ENCODE peak calls at places on chromosomes 12 and 14, in six cellular contexts. P is stimulated activated CD8-positive, alpha-beta memory T cell treated with anti-CD3 and anti-CD28 coated beads, Interleukin-4, amount 100 ng/mL, for 4 hours; D is mesenchymal stem cell; Q is dorsolateral prefrontal cortex; Y is activated B cell treated with CpG ODN at 0.5 μM for 24 hours; I is hypothalamus. J is an unnamed sample.
A peak's percentile ranks its signal among the peaks of the same experiment; 100 is the strongest.

GRCh38 chr12:103928736-103929050 is 1.5 kb upstream of the HSP90B1 start:
- DNase-seq in P (peak; percentile 19), Q (no peak), Y (peak; percentile 58), D (no peak), I (no peak), J (no peak)

GRCh38 chr14:19878029-19878642 is 3.2 kb downstream of the OR4K2 start:
- DNase-seq in I (no peak), Y (no peak), D (no peak), P (no peak), Q (no peak), J (peak; percentile 17)

GRCh38 chr12:90682398-90682797 is 272.6 kb downstream of the CCER1 start:
- DNase-seq in Y (no peak), Q (no peak), D (no peak), P (no peak), I (no peak), J (no peak)

GRCh38 chr12:130714591-130715149 is 1.4 kb downstream of the RIMBP2 start:
- DNase-seq in I (peak; percentile 42), D (no peak), Y (no peak), P (no peak), Q (no peak), J (no peak)

GRCh38 chr12:132583736-132584135 is 26.6 kb downstream of the LRCOL1 start:
- DNase-seq in P (no peak), Y (no peak), Q (no peak), I (no peak), D (no peak), J (no peak)

GRCh38 chr14:68780358-68781160 is 12.3 kb downstream of the ZFP36L1 start:
- DNase-seq in D (peak; percentile 78), I (peak; percentile 58), Q (no peak), P (no peak), Y (no peak), J (no peak)

GRCh38 chr12:6765048-6765633 is 1.0 kb upstream of the PTMS start:
- DNase-seq in P (no peak), Q (no peak), I (no peak), D (peak; percentile 38), Y (no peak), J (no peak)

GRCh38 chr12:101694297-101694848 is 3.1 kb upstream of the CHPT1 start:
- DNase-seq in P (no peak), D (no peak), I (no peak), Y (no peak), Q (no peak), J (no peak)

GRCh38 chr14:90503582-90503981 is 106.8 kb downstream of the CALM1 start:
- DNase-seq in Y (no peak), P (no peak), D (no peak), Q (no peak), I (no peak), J (no peak)

GRCh38 chr14:90777830-90778467 is 38.3 kb downstream of the TTC7B start:
- DNase-seq in P (no peak), Q (no peak), Y (no peak), D (no peak), I (no peak), J (peak; percentile 40)

GRCh38 chr14:74362361-74362915 is 14.2 kb downstream of the VRTN start:
- DNase-seq in P (peak; percentile 48), I (peak; percentile 44), Y (peak; percentile 56), Q (peak; percentile 62), D (peak; percentile 78), J (peak; percentile 53)

GRCh38 chr14:24066490-24067132 is 4.8 kb upstream of the CPNE6 start:
- DNase-seq in Y (no peak), P (no peak), Q (no peak), D (no peak), I (no peak), J (no peak)

GRCh38 chr14:24102357-24103048 is 8.4 kb downstream of the PCK2 start:
- DNase-seq in Y (no peak), D (no peak), Q (no peak), P (no peak), I (no peak), J (no peak)

GRCh38 chr12:70332236-70332635 is 33.9 kb upstream of the KCNMB4 start:
- DNase-seq in Y (no peak), D (no peak), P (no peak), I (no peak), Q (no peak), J (no peak)

GRCh38 chr14:90302529-90303303 is 29.0 kb downstream of the NRDE2 start:
- DNase-seq in I (no peak), Q (no peak), P (no peak), Y (no peak), D (no peak), J (no peak)

GRCh38 chr14:101595887-101596721 is 34.8 kb downstream of the DIO3 start:
- DNase-seq in P (no peak), Y (no peak), Q (peak; percentile 18), I (no peak), D (no peak), J (peak; percentile 6)

GRCh38 chr12:53214687-53215455 is 7.8 kb upstream of the ITGB7 start:
- DNase-seq in Y (no peak), D (no peak), P (no peak), Q (no peak), I (no peak), J (no peak)

GRCh38 chr12:70154960-70155589 is 88.2 kb upstream of the CNOT2 start:
- DNase-seq in P (no peak), I (no peak), D (peak; percentile 11), Y (no peak), Q (no peak), J (no peak)

GRCh38 chr12:52517888-52518287 is 2.3 kb downstream of the KRT5 start:
- DNase-seq in Y (no peak), D (no peak), Q (no peak), I (no peak), P (no peak), J (no peak)

GRCh38 chr14:73491977-73492552 is 1.3 kb downstream of the RIOX1 start:
- DNase-seq in Q (no peak), Y (no peak), D (no peak), I (no peak), P (no peak), J (no peak)

GRCh38 chr12:19915392-19916192 is 452.7 kb upstream of the PDE3A start:
- DNase-seq in Y (no peak), Q (no peak), I (no peak), P (no peak), D (peak; percentile 68), J (peak; percentile 52)

GRCh38 chr12:56714431-56714929 is 10.6 kb downstream of the NACA start:
- DNase-seq in Y (no peak), I (no peak), Q (no peak), D (no peak), P (no peak), J (no peak)

GRCh38 chr12:108047130-108047550 is 81.9 kb upstream of the WSCD2 start:
- DNase-seq in D (no peak), I (no peak), Y (no peak), P (no peak), Q (no peak), J (no peak)

GRCh38 chr12:9244894-9245293 is 36.7 kb upstream of the PZP start:
- DNase-seq in D (no peak), Y (no peak), P (no peak), Q (no peak), I (no peak), J (no peak)